ENCODE peak calls at places on chromosomes 16 and 17, in five cellular contexts. E is pancreas; Y is M059J; Z is iPS-NIHi11; I is activated effector memory CD4-positive, alpha-beta T cell treated with anti-CD3 and anti-CD28 coated beads, Interleukin-2, amount 50 U/mL, for 16 hours. P is an unnamed sample.

GRCh38 chr17:40561871-40562611 is 3.2 kb downstream of the CCR7 start:
- DNase-seq in Z (no peak), I (peak), Y (no peak), E (no peak), P (no peak)

GRCh38 chr17:57892146-57892819 is 42.4 kb upstream of the MRPS23 start:
- DNase-seq in I (peak), Z (peak), E (peak), Y (peak), P (peak)

GRCh38 chr16:18966791-18967190 is 16.9 kb upstream of the TMC7 start:
- DNase-seq in E (no peak), Y (no peak), Z (no peak), I (no peak), P (no peak)

GRCh38 chr17:73705594-73705993 is 61.3 kb upstream of the SDK2 start:
- DNase-seq in Z (no peak), Y (peak), I (no peak), E (no peak), P (peak)

GRCh38 chr17:62692721-62693431 is 65.4 kb downstream of the MRC2 start:
- DNase-seq in E (no peak), I (no peak), Z (peak), Y (peak), P (peak)

GRCh38 chr16:70689035-70689969 is 3.4 kb upstream of the MTSS2 start:
- DNase-seq in I (no peak), Y (no peak), E (no peak), Z (no peak), P (no peak)

GRCh38 chr17:28030386-28030785 is 12.1 kb upstream of the NLK start:
- DNase-seq in E (peak), Y (no peak), Z (no peak), I (no peak), P (no peak)

GRCh38 chr16:31168848-31169247 is 11.1 kb upstream of the FUS start:
- DNase-seq in E (no peak), I (no peak), Z (no peak), Y (peak), P (no peak)

GRCh38 chr16:58012481-58012880 is 11.3 kb downstream of the USB1 start:
- DNase-seq in I (no peak), Y (no peak), Z (no peak), E (no peak), P (no peak)

GRCh38 chr16:24609417-24609739 is 70.0 kb downstream of the RBBP6 start:
- DNase-seq in I (no peak), Y (no peak), E (no peak), Z (no peak), P (no peak)

GRCh38 chr16:80029706-80030481 is 429.4 kb upstream of the MAF start:
- DNase-seq in E (no peak), Z (no peak), I (no peak), Y (peak), P (peak)

GRCh38 chr16:13390986-13391305 is 489.5 kb downstream of the SHISA9 start:
- DNase-seq in Y (no peak), Z (no peak), E (no peak), I (no peak), P (no peak)

GRCh38 chr16:26070595-26071170 is 378.9 kb downstream of the HS3ST4 start:
- DNase-seq in E (no peak), Y (no peak), Z (no peak), I (no peak), P (no peak)

GRCh38 chr17:44794699-44795413 is 35.2 kb downstream of the GJC1 start:
- DNase-seq in Y (peak), Z (no peak), E (no peak), I (no peak), P (peak)

GRCh38 chr17:43880420-43880991 is 26.8 kb downstream of the MPP2 start:
- DNase-seq in I (peak), Z (peak), Y (peak), E (peak), P (peak)

GRCh38 chr17:7548585-7549400 is at the start of gene TNFSF12:
- DNase-seq in Z (peak), I (peak), E (peak), Y (peak), P (peak)

GRCh38 chr17:16945513-16946201 is 26.3 kb downstream of the TNFRSF13B start:
- DNase-seq in I (no peak), Z (peak), E (peak), Y (no peak), P (no peak)

GRCh38 chr16:11140867-11141266 is 115.1 kb downstream of the SOCS1 start:
- DNase-seq in I (no peak), E (no peak), Y (no peak), Z (no peak), P (no peak)

GRCh38 chr17:16352303-16352837 is 899 bp downstream of the CENPV start:
- DNase-seq in E (peak), Y (peak), Z (peak), I (peak), P (peak)

GRCh38 chr17:59804910-59805381 is 87.8 kb downstream of the TUBD1 start:
- DNase-seq in I (no peak), E (no peak), Z (no peak), Y (peak), P (peak)

GRCh38 chr16:67156146-67156844 is 3.4 kb downstream of the TRADD start:
- DNase-seq in E (no peak), I (no peak), Z (no peak), Y (no peak), P (no peak)

GRCh38 chr16:53754938-53755910 is 51.3 kb downstream of the FTO start:
- DNase-seq in E (peak), Y (peak), I (no peak), Z (no peak), P (peak)